ENCODE peak calls at places on chromosome 10, in four cellular contexts. P is A549, O is astrocyte of the spinal cord, T is stomach. Z is an unnamed sample.

GRCh38 chr10:50627896-50628295 is 4.1 kb upstream of the SGMS1 start:
- DNase-seq in T (no peak), O (no peak), P (no peak), Z (no peak)

GRCh38 chr10:124125305-124126116 is 32.1 kb upstream of the CHST15 start:
- DNase-seq in O (no peak), P (peak; percentile 30), T (no peak), Z (no peak)

GRCh38 chr10:93420091-93420490 is 62.0 kb downstream of the MYOF start:
- DNase-seq in P (no peak), O (no peak), T (no peak), Z (no peak)

GRCh38 chr10:117537436-117537903 is 5.1 kb upstream of the EMX2 start:
- DNase-seq in P (peak; percentile 25), O (no peak), T (no peak), Z (no peak)

GRCh38 chr10:125881192-125881591 is at the start of gene DHX32:
- DNase-seq in O (no peak), P (no peak), T (no peak), Z (no peak)

GRCh38 chr10:12369982-12370381 is 20.6 kb downstream of the CAMK1D start:
- DNase-seq in P (no peak), T (no peak), O (no peak), Z (no peak)

GRCh38 chr10:72812798-72813430 is 80.6 kb upstream of the OIT3 start:
- DNase-seq in P (no peak), T (no peak), O (peak; percentile 75), Z (peak; percentile 49)

GRCh38 chr10:82252081-82252480 is 377.1 kb downstream of the NRG3 start:
- DNase-seq in T (no peak), O (no peak), P (no peak), Z (no peak)

GRCh38 chr10:71438761-71439160 is 42.0 kb downstream of the CDH23 start:
- DNase-seq in T (no peak), P (no peak), O (no peak), Z (no peak)

GRCh38 chr10:100100651-100101525 is 19.2 kb upstream of the CPN1 start:
- DNase-seq in T (no peak), O (no peak), P (peak; percentile 56), Z (peak; percentile 25)

GRCh38 chr10:23157691-23158369 is 34.3 kb upstream of the PTF1A start:
- DNase-seq in T (no peak), O (peak; percentile 45), P (peak; percentile 58), Z (peak; percentile 25)

GRCh38 chr10:77636286-77636966 is 1.2 kb downstream of the KCNMA1 start:
- DNase-seq in T (no peak), P (no peak), O (no peak), Z (no peak)

GRCh38 chr10:87636313-87636915 is 23.3 kb upstream of the PAPSS2 start:
- DNase-seq in P (no peak), T (no peak), O (no peak), Z (no peak)

GRCh38 chr10:92204238-92204637 is 86.6 kb downstream of the CPEB3 start:
- DNase-seq in P (no peak), O (no peak), T (no peak), Z (no peak)